ENCODE peak calls at places on chromosomes 12 and 14, in six cellular contexts. X is type B pancreatic cell, Y is endothelial cell, G is right lobe of liver, F is heart left ventricle, R is pancreas. T is an unnamed sample.

GRCh38 chr12:104410326-104410725 is 46.4 kb upstream of the CHST11 start:
- DNase-seq in F (no peak), R (no peak), G (no peak), Y (no peak), X (no peak), T (no peak)

GRCh38 chr14:100654025-100654813 is 67.0 kb upstream of the BEGAIN start:
- DNase-seq in G (no peak), Y (no peak), F (no peak), R (no peak), X (no peak), T (no peak)

GRCh38 chr14:92944976-92945375 is 22.0 kb downstream of the CHGA start:
- DNase-seq in R (no peak), X (no peak), F (no peak), G (no peak), Y (no peak), T (no peak)

GRCh38 chr12:19577131-19577530 is 137.8 kb downstream of the AEBP2 start:
- DNase-seq in F (no peak), G (no peak), X (no peak), Y (no peak), R (no peak), T (no peak)

GRCh38 chr12:116389990-116390655 is 112.6 kb upstream of the MED13L start:
- DNase-seq in R (no peak), G (no peak), F (peak), X (no peak), Y (no peak), T (peak)

GRCh38 chr12:6752931-6753771 is at the start of gene MLF2:
- DNase-seq in X (peak), F (peak), R (peak), Y (peak), G (peak), T (peak)

GRCh38 chr14:75196468-75196867 is 20.1 kb upstream of the TMED10 start:
- DNase-seq in R (no peak), Y (peak), G (no peak), X (no peak), F (no peak), T (no peak)

GRCh38 chr12:953776-954175 is 4.3 kb upstream of the RAD52 start:
- DNase-seq in X (no peak), Y (no peak), G (no peak), F (no peak), R (no peak), T (peak)

GRCh38 chr12:81077329-81077685 is 572 bp upstream of the ACSS3 start:
- DNase-seq in G (peak), Y (peak), X (no peak), F (peak), R (no peak), T (no peak)

GRCh38 chr12:95739561-95740313 is 50.8 kb downstream of the NTN4 start:
- DNase-seq in F (peak), X (no peak), G (no peak), R (no peak), Y (no peak), T (no peak)

GRCh38 chr14:23414254-23414653 is 6.2 kb upstream of the MYH6 start:
- DNase-seq in Y (no peak), X (no peak), R (no peak), F (no peak), G (no peak), T (no peak)

GRCh38 chr14:49893309-49894213 is 679 bp downstream of the ARF6 start:
- DNase-seq in G (peak), Y (peak), R (peak), F (peak), X (peak), T (no peak)

GRCh38 chr12:43131304-43131703 is 420.7 kb downstream of the ADAMTS20 start:
- DNase-seq in X (no peak), Y (no peak), F (no peak), G (no peak), R (no peak), T (no peak)

GRCh38 chr12:91111366-91112321 is at the start of gene LUM:
- DNase-seq in Y (no peak), X (no peak), F (peak), G (no peak), R (no peak), T (no peak)

GRCh38 chr12:47808574-47809380 is 10.9 kb downstream of the HDAC7 start:
- DNase-seq in X (no peak), R (no peak), F (no peak), Y (no peak), G (no peak), T (no peak)
- TF ChIP-seq CTCF in X (peak), R (no peak), F (peak), Y (no peak), G (no peak), T (peak)

GRCh38 chr14:67137744-67138371 is 51.4 kb upstream of the GARIN2 start:
- DNase-seq in G (no peak), Y (no peak), R (no peak), X (no peak), F (no peak), T (no peak)
- TF ChIP-seq CTCF in G (peak), Y (peak), R (no peak), X (peak), F (peak), T (peak)

GRCh38 chr12:22083167-22083566 is 37.1 kb downstream of the CMAS start:
- DNase-seq in Y (no peak), X (no peak), R (no peak), F (no peak), G (no peak), T (no peak)
- TF ChIP-seq CTCF in Y (peak), X (peak), R (no peak), F (peak), G (peak), T (peak)

GRCh38 chr12:32679910-32680217 is 763 bp downstream of the DNM1L start:
- DNase-seq in G (no peak), X (no peak), Y (no peak), F (no peak), R (no peak), T (no peak)

GRCh38 chr12:32681272-32681671 is 2.2 kb downstream of the DNM1L start:
- DNase-seq in X (no peak), Y (no peak), R (no peak), G (no peak), F (no peak), T (no peak)

GRCh38 chr12:32680787-32681186 is 1.7 kb downstream of the DNM1L start:
- DNase-seq in R (no peak), X (no peak), Y (no peak), G (no peak), F (no peak), T (no peak)

DNA sequence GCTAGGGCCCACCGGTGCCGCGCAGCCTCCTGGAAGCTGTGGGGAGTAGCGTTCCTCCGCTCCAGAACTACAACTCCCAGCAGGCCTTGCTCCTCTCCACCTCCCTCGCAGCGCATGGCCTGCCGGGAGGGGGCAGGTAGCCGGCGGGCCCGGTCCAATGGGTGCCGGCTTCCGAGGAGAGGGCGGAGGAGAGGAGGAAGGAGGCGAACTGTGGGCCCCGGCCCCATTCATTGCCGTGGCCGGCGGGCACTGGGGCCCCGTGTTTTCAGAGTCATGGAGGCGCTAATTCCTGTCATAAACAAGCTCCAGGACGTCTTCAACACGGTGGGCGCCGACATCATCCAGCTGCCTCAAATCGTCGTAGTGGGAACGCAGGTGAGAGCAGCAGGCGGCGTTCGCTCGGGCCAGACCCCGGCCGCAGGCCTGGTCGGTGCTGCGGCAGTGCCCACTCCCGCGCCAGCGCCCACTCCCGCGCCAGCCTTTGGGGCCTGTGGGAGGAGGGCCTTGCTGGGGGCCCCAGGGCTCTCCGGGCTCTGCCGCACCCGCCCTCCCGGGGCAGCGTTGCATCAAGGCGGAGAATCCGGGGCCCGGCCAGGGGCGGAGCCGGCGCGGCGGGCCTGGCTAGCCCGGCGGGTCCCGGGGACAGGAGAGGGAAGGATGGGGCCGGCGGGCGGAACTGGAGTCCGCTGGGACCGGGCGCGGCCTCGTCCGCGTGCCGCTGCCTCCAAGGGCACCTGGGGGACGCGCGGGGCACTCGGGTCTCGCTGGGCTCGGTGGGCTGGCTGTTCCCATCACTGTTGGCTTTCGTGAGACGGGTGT is at the start of gene DNM1L:
- DNase-seq in X (peak), F (peak), Y (peak), R (peak), G (peak), T (peak)
- TF ChIP-seq CTCF in X (peak), F (peak), Y (no peak), R (no peak), G (peak), T (peak)

DNA sequence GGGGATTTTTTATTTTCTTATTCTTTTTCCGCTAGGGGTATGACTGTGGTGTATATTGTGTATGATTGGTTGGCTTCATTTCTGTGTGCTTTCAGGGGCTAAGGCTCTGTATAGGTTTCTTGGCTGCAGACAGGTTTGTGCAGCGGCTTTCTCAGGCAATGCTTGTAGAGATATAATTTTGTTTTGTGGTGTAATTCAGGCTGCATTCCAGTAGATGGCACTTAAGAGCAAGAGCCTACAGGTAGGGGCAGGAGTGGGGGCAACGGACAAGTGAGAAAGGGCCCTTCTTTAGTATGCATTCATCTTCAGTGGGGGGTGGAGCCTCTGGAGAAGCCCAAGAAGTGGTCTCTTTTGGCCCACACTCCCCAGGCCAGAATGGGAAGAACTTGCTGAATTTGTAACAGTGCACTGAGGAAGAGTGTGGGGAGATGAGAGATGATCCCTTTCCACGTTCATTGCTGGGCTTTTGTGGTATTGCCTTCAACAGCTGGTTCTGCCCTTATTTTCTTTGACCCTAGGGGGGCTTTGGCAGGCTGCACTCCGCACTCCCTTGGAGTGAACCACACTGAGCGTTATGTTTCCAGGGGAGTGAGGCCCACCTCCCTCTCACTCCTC is 78.6 kb downstream of the IFNG-AS1 start:
- DNase-seq in F (no peak), G (no peak), X (no peak), R (no peak), Y (no peak), T (no peak)
- TF ChIP-seq CTCF in F (no peak), G (no peak), X (peak), R (no peak), Y (peak), T (peak)

GRCh38 chr14:61321385-61322010 is at the start of gene PRKCH:
- DNase-seq in F (peak), G (peak), Y (peak), X (peak), R (peak), T (peak)
- TF ChIP-seq CTCF in F (peak), G (no peak), Y (no peak), X (peak), R (no peak), T (peak)

GRCh38 chr14:21791749-21792148 is 118.1 kb upstream of the OR4E1 start:
- DNase-seq in X (no peak), R (no peak), F (no peak), G (no peak), Y (no peak), T (no peak)

GRCh38 chr14:21802441-21802840 is 128.8 kb upstream of the OR4E1 start:
- DNase-seq in G (no peak), Y (no peak), R (no peak), X (no peak), F (no peak), T (no peak)

GRCh38 chr14:21795456-21795855 is 121.8 kb upstream of the OR4E1 start:
- DNase-seq in F (no peak), G (no peak), Y (no peak), X (no peak), R (no peak), T (no peak)

GRCh38 chr14:21796912-21797311 is 123.3 kb upstream of the OR4E1 start:
- DNase-seq in F (no peak), G (no peak), X (no peak), R (no peak), Y (peak), T (no peak)
- TF ChIP-seq CTCF in F (no peak), G (no peak), X (no peak), R (no peak), Y (no peak), T (peak)

GRCh38 chr12:89278169-89278568 is 74.1 kb downstream of the DUSP6 start:
- DNase-seq in G (no peak), F (no peak), R (no peak), X (no peak), Y (no peak), T (no peak)
- TF ChIP-seq CTCF in G (no peak), F (no peak), R (no peak), X (no peak), Y (no peak), T (no peak)

T was measured in foreskin keratinocyte.